ENCODE peak calls at places on chromosomes 1 and 21, in four cellular contexts. E is RWPE2; B is CD4-positive, CD25-positive, alpha-beta regulatory T cell; L is upper lobe of right lung. I is an unnamed sample.

GRCh38 chr21:14675774-14676530 is 129.8 kb upstream of the SAMSN1 start:
- ATAC-seq in B (peak), E (no peak), L (no peak), I (peak)

GRCh38 chr1:29967261-29967660 is 730.9 kb downstream of the PTPRU start:
- ATAC-seq in L (no peak), E (no peak), B (no peak), I (no peak)

GRCh38 chr1:165942062-165942461 is 114.6 kb downstream of the UCK2 start:
- ATAC-seq in B (no peak), E (no peak), L (no peak), I (no peak)

GRCh38 chr1:167832693-167833092 is 81.2 kb downstream of the ADCY10 start:
- ATAC-seq in E (no peak), B (no peak), L (no peak), I (no peak)

GRCh38 chr1:58773406-58773840 is 10.4 kb downstream of the JUN start:
- ATAC-seq in L (peak), B (no peak), E (peak), I (peak)

GRCh38 chr1:23132033-23132432 is 36.6 kb downstream of the LUZP1 start:
- ATAC-seq in E (peak), L (no peak), B (no peak), I (no peak)

GRCh38 chr1:46026531-46026930 is 105.9 kb downstream of the PIK3R3 start:
- ATAC-seq in B (no peak), E (no peak), L (no peak), I (no peak)

GRCh38 chr1:162305969-162306368 is 70.7 kb downstream of the SPATA46 start:
- ATAC-seq in B (no peak), L (no peak), E (peak), I (peak)

GRCh38 chr1:78650114-78650513 is 483 bp downstream of the IFI44 start:
- ATAC-seq in L (peak), E (no peak), B (no peak), I (no peak)

GRCh38 chr1:51297401-51298321 is 32.7 kb downstream of the TTC39A start:
- ATAC-seq in L (no peak), E (no peak), B (no peak), I (no peak)

GRCh38 chr1:2493691-2494322 is 17.7 kb downstream of the PLCH2 start:
- ATAC-seq in B (peak), L (no peak), E (no peak), I (no peak)

GRCh38 chr1:6905790-6906189 is 120.5 kb downstream of the CAMTA1 start:
- ATAC-seq in B (no peak), L (no peak), E (no peak), I (no peak)

GRCh38 chr21:26756491-26757159 is 88.6 kb downstream of the ADAMTS1 start:
- ATAC-seq in E (no peak), L (no peak), B (no peak), I (no peak)

GRCh38 chr1:159838715-159839114 is 12.0 kb downstream of the SLAMF8 start:
- ATAC-seq in E (no peak), B (no peak), L (no peak), I (no peak)

GRCh38 chr1:151515265-151515664 is 4.1 kb downstream of the CGN start:
- ATAC-seq in L (no peak), E (no peak), B (no peak), I (no peak)